ENCODE peak calls at places on chromosomes 7 and 10, in six cellular contexts. F is CD8-positive, alpha-beta T cell; P is cardiac muscle cell; Y is IMR-90; T is mammary epithelial cell; O is SJSA1. B is an unnamed sample. For H3K9me3, the result is how much of the 10 kb centered on the place peaks cover.

GRCh38 chr7:128895320-128895719 is 15.2 kb downstream of the KCP start:
- DNase-seq in F (no peak), O (no peak), Y (no peak), T (no peak), P (no peak), B (no peak)

GRCh38 chr7:103117016-103117415 is 31.9 kb downstream of the NAPEPLD start:
- DNase-seq in Y (no peak), O (no peak), F (no peak), T (no peak), P (no peak), B (no peak)

GRCh38 chr10:43249962-43250624 is 16.8 kb downstream of the RASGEF1A start:
- DNase-seq in Y (no peak), F (peak), O (peak), T (no peak), P (no peak), B (no peak)

GRCh38 chr7:51620690-51621089 is 304.1 kb upstream of the COBL start:
- DNase-seq in P (no peak), F (no peak), T (no peak), O (no peak), Y (no peak), B (no peak)

GRCh38 chr7:157689269-157690057 is 352.7 kb downstream of the DNAJB6 start:
- DNase-seq in T (no peak), Y (no peak), P (no peak), F (no peak), O (peak), B (no peak)

GRCh38 chr7:151462306-151462779 is 22.4 kb upstream of the CRYGN start:
- DNase-seq in T (no peak), P (no peak), F (no peak), Y (no peak), O (no peak), B (no peak)

GRCh38 chr10:110323503-110323902 is 18.8 kb upstream of the SMNDC1 start:
- DNase-seq in P (no peak), F (no peak), T (peak), O (peak), Y (peak), B (no peak)

GRCh38 chr7:8290645-8291308 is 28.8 kb upstream of the ICA1 start:
- DNase-seq in Y (no peak), P (no peak), O (no peak), F (no peak), T (peak), B (no peak)

GRCh38 chr7:124635416-124635815 is 130.2 kb downstream of the GPR37 start:
- DNase-seq in P (no peak), Y (no peak), F (no peak), O (no peak), T (no peak), B (no peak)

GRCh38 chr7:128741491-128741890 is 2.3 kb downstream of the CALU start:
- DNase-seq in Y (no peak), T (no peak), P (no peak), F (no peak), O (no peak), B (no peak)

GRCh38 chr10:15043674-15044073 is at the start of gene OLAH:
- DNase-seq in F (no peak), P (no peak), Y (no peak), O (no peak), T (no peak), B (no peak)

GRCh38 chr7:69596056-69596455 is 2.2 kb upstream of the AUTS2 start:
- DNase-seq in P (no peak), F (no peak), T (no peak), O (no peak), Y (no peak), B (no peak)

GRCh38 chr10:3784510-3785250 is at the start of gene KLF6:
- DNase-seq in P (no peak), O (no peak), Y (peak), T (no peak), F (no peak), B (no peak)

GRCh38 chr7:143171697-143172096 is 11.5 kb upstream of the TAS2R39 start:
- DNase-seq in Y (no peak), O (no peak), T (no peak), P (no peak), F (no peak), B (no peak)

GRCh38 chr7:15461576-15461975 is 100.2 kb downstream of the AGMO start:
- DNase-seq in F (no peak), O (no peak), Y (peak), T (peak), P (no peak), B (no peak)

GRCh38 chr7:48441848-48442492 is 270.7 kb downstream of the ABCA13 start:
- DNase-seq in Y (no peak), T (no peak), P (no peak), O (no peak), F (no peak), B (no peak)

GRCh38 chr7:115293628-115294236 is 371.8 kb downstream of the MDFIC start:
- DNase-seq in Y (peak), T (no peak), O (no peak), P (no peak), F (no peak), B (no peak)

GRCh38 chr7:45923290-45923689 is 2.2 kb upstream of the IGFBP3 start:
- DNase-seq in O (peak), T (peak), P (peak), F (peak), Y (peak), B (no peak)

GRCh38 chr7:122790558-122790957 is 87.8 kb upstream of the RNF148 start:
- DNase-seq in P (no peak), T (no peak), Y (no peak), O (no peak), F (no peak), B (no peak)

GRCh38 chr7:157537056-157537455 is 200.3 kb downstream of the DNAJB6 start:
- DNase-seq in Y (no peak), O (no peak), F (no peak), P (no peak), T (no peak), B (no peak)

GRCh38 chr7:3128857-3129256 is 85.2 kb upstream of the CARD11 start:
- DNase-seq in Y (no peak), O (no peak), T (no peak), F (no peak), P (no peak), B (no peak)

GRCh38 chr7:3836855-3837254 is 535.8 kb downstream of the SDK1 start:
- DNase-seq in F (no peak), T (no peak), Y (no peak), O (no peak), P (no peak), B (no peak)

GRCh38 chr7:63014792-63015191 is 983.9 kb upstream of the ZNF722 start:
- DNase-seq in O (no peak), P (no peak), Y (no peak), F (no peak), T (no peak), B (no peak)

GRCh38 chr10:37754538-37755323 is 102.7 kb downstream of the ZNF248 start:
- DNase-seq in O (no peak), F (no peak), Y (no peak), P (no peak), T (peak), B (no peak)
- H3K9me3 ChIP-seq in O (under half), F (under half), Y (under half), P (under half), T (under half), B (under half)

DNA sequence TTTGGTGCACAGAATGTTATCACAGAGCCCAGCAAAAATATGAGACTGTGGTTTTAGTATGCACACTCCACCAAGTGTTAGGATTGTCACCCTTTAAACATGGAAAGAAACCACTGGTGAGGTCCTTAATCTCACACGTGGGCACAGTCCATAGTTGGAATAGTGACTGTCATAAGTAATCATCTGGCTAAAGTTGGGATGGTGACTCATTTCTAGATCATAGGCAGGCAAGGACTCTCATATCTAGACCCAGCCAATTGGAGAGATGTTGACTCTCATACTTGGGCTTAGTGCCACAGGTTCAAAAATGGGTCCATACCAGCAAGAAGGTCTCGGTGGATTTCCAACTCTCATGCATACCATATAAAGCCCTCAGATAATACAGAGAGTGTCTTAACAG is 39.6 kb upstream of the ZNF680 start:
- DNase-seq in P (no peak), O (peak), Y (peak), F (no peak), T (no peak), B (no peak)
- H3K9me3 ChIP-seq in P (under half), O (under half), Y (under half), F (under half), T (under half), B (under half)

DNA sequence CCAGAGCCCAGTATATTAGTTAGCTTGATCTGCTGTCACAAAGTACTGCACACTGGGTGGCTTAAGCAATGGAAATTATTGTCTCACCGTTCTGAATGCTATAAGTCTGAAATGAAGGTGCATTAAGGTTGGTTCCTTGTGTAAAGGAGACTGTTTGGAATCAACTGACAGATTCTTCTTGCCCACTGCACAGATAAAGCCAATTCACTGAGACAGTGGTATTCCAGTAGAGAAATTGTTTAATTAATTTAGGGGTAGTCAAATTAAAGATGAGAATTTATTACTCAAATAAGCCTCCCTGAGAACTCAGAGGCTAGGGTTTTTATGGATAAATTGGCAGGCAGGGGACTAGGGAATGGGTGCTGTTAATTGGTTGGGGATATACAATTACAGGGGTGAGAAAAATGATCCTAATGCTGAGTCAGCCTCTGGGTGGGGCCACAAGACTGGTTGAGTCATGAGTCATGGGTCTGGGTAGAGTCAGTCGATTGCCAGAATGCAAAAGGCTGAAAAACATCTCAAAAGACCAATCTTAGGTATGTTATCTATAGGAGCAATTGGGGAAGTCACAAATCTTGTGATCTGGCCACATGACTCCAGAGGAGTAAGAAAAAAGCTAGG is 23.5 kb upstream of the SAMD9L start:
- DNase-seq in Y (no peak), O (no peak), T (peak), P (no peak), F (no peak), B (no peak)
- H3K9me3 ChIP-seq in Y (under half), O (under half), T (under half), P (under half), F (under half), B (under half)

GRCh38 chr7:53336133-53336532 is 300.7 kb downstream of the POM121L12 start:
- DNase-seq in P (no peak), O (no peak), Y (no peak), T (no peak), F (no peak), B (no peak)
- H3K9me3 ChIP-seq in P (under half), O (under half), Y (under half), T (under half), F (under half), B (under half)

DNA sequence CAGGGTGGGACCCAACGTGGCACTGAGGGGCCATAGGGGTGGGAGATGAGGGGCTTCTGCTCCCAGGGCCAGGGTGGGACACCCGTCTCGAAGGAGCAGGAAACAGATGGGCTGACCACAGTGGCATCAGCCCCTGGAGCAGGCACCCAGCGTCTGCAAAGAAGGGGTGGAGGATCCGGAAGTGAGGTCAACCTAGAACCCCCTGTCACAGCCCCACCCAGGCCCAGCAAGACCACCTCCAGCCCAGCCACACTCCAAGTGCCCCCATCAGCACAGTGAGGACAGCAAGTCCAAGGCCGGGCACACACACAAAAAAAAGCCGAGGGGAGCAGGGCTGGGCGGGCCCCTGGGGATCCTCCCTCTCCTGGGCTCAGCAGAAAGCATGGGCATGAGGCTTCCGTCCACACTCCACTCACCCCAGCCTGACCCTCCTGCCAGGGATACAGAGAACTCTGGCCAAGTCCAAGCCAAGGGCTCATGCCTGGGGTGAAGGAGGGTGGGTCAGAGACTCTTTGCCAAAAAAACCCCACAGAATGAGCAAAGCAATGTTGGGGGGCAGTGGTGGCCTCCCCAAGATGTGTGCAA is 111.0 kb downstream of the FOXL3 start:
- DNase-seq in P (no peak), F (no peak), O (peak), T (no peak), Y (no peak), B (no peak)
- H3K9me3 ChIP-seq in P (under half), F (under half), O (under half), T (under half), Y (under half), B (under half)

GRCh38 chr10:69554611-69555010 is 18.6 kb downstream of the NEUROG3 start:
- DNase-seq in P (no peak), T (no peak), O (no peak), Y (no peak), F (no peak), B (no peak)

GRCh38 chr10:69553328-69553727 is 19.9 kb downstream of the NEUROG3 start:
- DNase-seq in T (no peak), P (no peak), F (no peak), Y (no peak), O (no peak), B (no peak)

GRCh38 chr10:69549959-69550358 is 23.3 kb downstream of the NEUROG3 start:
- DNase-seq in T (no peak), Y (no peak), F (no peak), O (no peak), P (no peak), B (no peak)

DNA sequence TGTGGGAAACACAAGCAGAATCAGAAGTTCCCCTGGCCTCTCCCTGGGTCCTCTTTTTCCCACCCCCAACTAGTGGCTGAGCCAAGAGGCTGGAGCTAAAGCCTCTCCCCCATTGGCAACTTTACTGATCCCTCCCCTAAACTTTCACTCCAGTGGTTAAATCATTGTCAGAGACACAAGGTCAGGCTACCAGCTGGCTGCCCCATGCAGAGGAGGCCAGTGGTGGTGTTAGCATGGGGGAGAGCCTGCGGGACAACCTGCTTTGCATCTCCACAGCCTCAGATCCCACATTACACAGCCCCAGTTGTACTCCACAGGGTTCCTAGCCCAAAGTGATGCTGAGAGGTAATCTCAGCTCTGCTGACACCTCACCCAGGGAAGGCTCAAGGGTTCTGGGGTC is 21.0 kb downstream of the NEUROG3 start:
- DNase-seq in O (no peak), F (no peak), P (no peak), Y (no peak), T (no peak), B (no peak)
- H3K9me3 ChIP-seq in O (under half), F (under half), P (under half), Y (under half), T (under half), B (under half)